ENCODE peak calls at places on chromosomes 2 and 18, in six cellular contexts. O, J, E, F, H and T are unnamed samples.

GRCh38 chr2:134917958-134918517 is 584 bp upstream of the CCNT2 start:
- DNase-seq in O (peak), H (peak), F (peak), E (no peak), J (peak), T (no peak)

GRCh38 chr2:24910245-24910644 is 9.8 kb downstream of the ADCY3 start:
- DNase-seq in H (no peak), F (no peak), E (no peak), O (no peak), J (peak), T (no peak)

GRCh38 chr2:7910752-7911151 is 771.1 kb upstream of the ID2 start:
- DNase-seq in E (no peak), H (no peak), J (no peak), F (no peak), O (no peak), T (no peak)

GRCh38 chr2:241844831-241845578 is 13.7 kb downstream of the PDCD1 start:
- DNase-seq in J (peak), E (no peak), H (no peak), O (no peak), F (no peak), T (no peak)

GRCh38 chr2:241895732-241896641 is 26.5 kb downstream of the RTP5 start:
- DNase-seq in O (peak), J (peak), H (peak), E (no peak), F (peak), T (no peak)

GRCh38 chr2:151669585-151670081 is 64.6 kb downstream of the NEB start:
- DNase-seq in H (peak), E (no peak), O (no peak), F (no peak), J (no peak), T (no peak)

GRCh38 chr2:45643095-45643494 is 8.4 kb upstream of the PRKCE start:
- DNase-seq in O (no peak), J (no peak), E (no peak), H (no peak), F (no peak), T (no peak)

GRCh38 chr2:218444692-218445357 is 25.9 kb downstream of the VIL1 start:
- DNase-seq in E (no peak), O (no peak), H (no peak), F (no peak), J (no peak), T (no peak)

GRCh38 chr2:177881001-177881748 is 191.4 kb downstream of the PDE11A start:
- DNase-seq in E (no peak), J (no peak), H (no peak), O (no peak), F (no peak), T (no peak)

GRCh38 chr2:110852541-110853263 is 120.3 kb downstream of the ACOXL start:
- DNase-seq in E (peak), H (no peak), J (no peak), F (no peak), O (no peak), T (no peak)

GRCh38 chr2:235219048-235219447 is 267.2 kb downstream of the SH3BP4 start:
- DNase-seq in H (no peak), O (no peak), E (no peak), J (no peak), F (no peak), T (no peak)

GRCh38 chr2:86044045-86044444 is 61.6 kb downstream of the POLR1A start:
- DNase-seq in J (no peak), H (no peak), O (no peak), F (no peak), E (no peak), T (no peak)

GRCh38 chr2:124476291-124476690 is 451.2 kb downstream of the CNTNAP5 start:
- DNase-seq in O (no peak), E (no peak), J (no peak), F (no peak), H (no peak), T (no peak)

GRCh38 chr18:2293109-2293839 is 278.0 kb downstream of the METTL4 start:
- DNase-seq in E (no peak), J (no peak), H (peak), F (no peak), O (no peak), T (no peak)

GRCh38 chr2:200730960-200731359 is 80.8 kb upstream of the BZW1 start:
- DNase-seq in O (no peak), F (no peak), E (no peak), H (no peak), J (no peak), T (no peak)

GRCh38 chr18:60663060-60663989 is 290.8 kb upstream of the MC4R start:
- DNase-seq in O (no peak), E (no peak), H (no peak), J (peak), F (no peak), T (no peak)

GRCh38 chr2:100126897-100127401 is 15.4 kb downstream of the AFF3 start:
- DNase-seq in O (no peak), E (no peak), H (no peak), J (no peak), F (no peak), T (no peak)

GRCh38 chr2:64989126-64989981 is at the start of gene SLC1A4:
- DNase-seq in E (peak), F (peak), O (peak), H (peak), J (peak), T (peak)

GRCh38 chr2:152067823-152068222 is 31.0 kb downstream of the CACNB4 start:
- DNase-seq in H (peak), O (no peak), E (no peak), J (no peak), F (no peak), T (no peak)

GRCh38 chr2:175560521-175561164 is 379.1 kb upstream of the ATP5MC3 start:
- DNase-seq in H (no peak), O (no peak), E (no peak), F (no peak), J (no peak), T (no peak)

GRCh38 chr2:135909976-135910375 is 33.7 kb upstream of the MCM6 start:
- DNase-seq in F (no peak), E (peak), J (no peak), O (no peak), H (no peak), T (no peak)

GRCh38 chr2:241064008-241064801 is 37.9 kb downstream of the MTERF4 start:
- DNase-seq in E (no peak), F (peak), J (peak), O (no peak), H (peak), T (no peak)

DNA sequence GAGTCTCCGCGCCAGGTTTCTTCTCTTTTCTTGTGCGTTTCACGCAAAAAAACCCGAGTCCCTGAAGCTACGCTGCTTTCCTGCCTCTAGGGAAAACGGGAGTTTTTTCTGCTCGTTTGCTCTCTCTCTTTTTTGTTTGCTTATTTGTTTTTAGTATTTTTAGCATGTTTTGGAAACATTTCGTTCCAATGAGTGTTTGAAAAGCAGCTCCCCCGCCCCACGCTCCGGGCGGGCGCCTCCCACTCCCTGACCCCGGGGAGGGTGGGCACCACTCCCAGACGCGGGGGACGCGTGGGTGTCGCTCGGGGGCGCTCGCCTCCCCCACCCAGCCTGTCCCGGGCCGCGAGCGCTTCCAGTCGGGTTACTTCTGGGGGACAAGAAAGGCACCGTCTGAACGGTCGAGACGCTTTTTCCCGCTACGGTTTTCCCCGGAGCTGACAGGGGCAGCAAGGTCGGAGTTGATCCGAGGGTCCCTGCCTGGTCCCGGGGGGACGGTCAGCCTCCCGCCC is 446 bp upstream of the EFHD1 start:
- DNase-seq in E (no peak), J (peak), F (no peak), H (no peak), O (peak), T (no peak)
- TF ChIP-seq CTCF in E (no peak), J (peak), F (no peak), H (no peak), O (no peak), T (no peak)

GRCh38 chr2:109473006-109473380 is 140.8 kb downstream of the SEPTIN10 start:
- DNase-seq in F (no peak), H (peak), O (no peak), J (peak), E (no peak), T (no peak)
- TF ChIP-seq CTCF in F (no peak), H (no peak), O (no peak), J (no peak), E (no peak), T (no peak)

DNA sequence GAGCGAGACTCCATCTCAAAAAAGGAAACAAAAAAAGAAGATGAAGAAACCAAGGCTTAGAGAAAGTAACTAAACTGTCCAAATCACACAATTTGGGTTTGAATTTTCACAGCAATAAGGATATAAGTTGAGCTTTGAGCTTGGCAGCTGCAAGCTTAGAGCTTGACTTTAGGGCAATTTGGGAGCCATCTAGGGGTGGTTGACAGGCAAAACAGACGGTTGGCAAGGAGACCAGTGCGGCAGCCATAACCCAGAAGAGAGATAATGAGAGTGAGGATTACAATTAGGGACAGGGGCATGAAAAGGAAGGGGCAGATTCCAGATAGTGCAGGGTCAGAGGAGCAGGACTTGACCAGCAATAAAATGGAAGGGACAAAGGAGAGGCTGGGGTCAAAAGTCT is 382.2 kb upstream of the HNRNPA3 start:
- DNase-seq in J (no peak), H (no peak), F (no peak), O (no peak), E (no peak), T (no peak)
- TF ChIP-seq CTCF in J (no peak), H (peak), F (no peak), O (no peak), E (no peak), T (no peak)

GRCh38 chr18:51195086-51195601 is 2.3 kb downstream of the MEX3C start:
- DNase-seq in O (no peak), H (no peak), E (no peak), F (no peak), J (no peak), T (no peak)

GRCh38 chr18:51195602-51196115 is 1.8 kb downstream of the MEX3C start:
- DNase-seq in J (no peak), E (no peak), F (no peak), H (peak), O (peak), T (no peak)

GRCh38 chr18:51197661-51198424 is at the start of gene MEX3C:
- DNase-seq in E (peak), O (peak), J (peak), F (peak), H (peak), T (peak)

GRCh38 chr18:51196811-51197660 is 445 bp downstream of the MEX3C start:
- DNase-seq in O (peak), H (peak), F (peak), E (peak), J (peak), T (no peak)

GRCh38 chr18:51196116-51196810 is 1.2 kb downstream of the MEX3C start:
- DNase-seq in J (peak), H (peak), F (peak), O (peak), E (peak), T (no peak)
- TF ChIP-seq CTCF in J (no peak), H (no peak), F (no peak), O (no peak), E (peak), T (no peak)

DNA sequence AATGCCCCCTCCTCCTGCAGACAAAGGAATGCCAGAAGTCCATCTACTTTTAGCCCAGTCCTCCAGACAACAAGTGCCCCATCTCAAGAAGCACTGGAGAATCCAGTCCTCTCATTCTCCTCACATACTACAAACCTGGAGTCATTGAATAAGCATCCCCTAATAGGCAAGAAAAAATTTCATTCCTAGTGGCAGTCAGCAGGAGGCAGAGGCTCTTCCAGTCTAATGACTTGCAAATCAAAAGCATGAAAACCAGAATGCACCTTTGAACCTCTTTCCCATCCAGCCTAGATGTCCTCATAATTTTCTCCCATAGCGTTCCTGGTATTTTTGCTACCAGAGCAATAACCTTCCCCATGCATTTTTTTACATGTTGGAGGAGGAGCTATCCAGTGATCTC is 252.7 kb downstream of the TTC32 start:
- DNase-seq in J (no peak), O (no peak), H (peak), F (no peak), E (peak), T (no peak)
- TF ChIP-seq CTCF in J (no peak), O (no peak), H (peak), F (no peak), E (peak), T (peak)

DNA sequence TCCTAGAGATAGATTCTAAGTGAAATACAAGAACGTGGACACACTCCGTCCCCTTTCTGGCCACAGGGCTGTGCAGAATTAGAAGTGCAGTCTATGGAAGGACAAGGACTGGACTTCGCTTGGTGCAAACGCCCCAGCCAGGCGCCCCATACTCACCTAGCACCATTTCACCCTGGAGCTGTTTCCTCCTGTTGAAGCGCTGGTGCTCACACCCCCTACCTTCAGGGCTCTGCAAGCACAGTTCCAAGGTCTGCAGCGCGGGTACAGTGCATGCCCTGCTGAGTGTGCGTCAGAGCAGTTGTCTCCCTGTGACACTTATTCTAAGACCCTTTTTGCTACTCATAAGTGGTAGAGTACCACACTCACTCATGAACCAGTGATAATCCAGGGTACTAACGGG is 3.0 kb downstream of the HPCAL1 start:
- DNase-seq in F (peak), H (no peak), J (no peak), O (no peak), E (no peak), T (no peak)
- TF ChIP-seq CTCF in F (peak), H (no peak), J (no peak), O (no peak), E (peak), T (no peak)

DNA sequence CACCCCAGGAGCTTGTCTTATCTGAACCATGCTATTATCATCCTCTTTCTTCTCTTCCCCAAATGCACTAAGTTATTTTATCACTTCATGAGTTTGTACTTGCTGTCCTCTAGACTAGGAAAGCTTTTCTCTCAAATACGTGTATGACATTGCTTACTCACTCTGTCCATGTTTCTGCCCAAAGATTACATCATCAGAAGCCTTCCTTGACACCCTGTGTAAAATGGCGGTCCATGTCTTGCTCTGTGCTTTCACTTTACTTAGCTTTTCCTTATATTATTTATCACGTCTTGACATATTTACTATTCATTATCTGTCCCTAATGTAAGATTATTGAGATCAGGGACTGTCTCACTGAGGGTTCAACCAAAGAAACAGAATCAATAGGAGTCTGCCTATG is 196.1 kb upstream of the ZEB2 start:
- DNase-seq in J (no peak), E (no peak), O (no peak), F (no peak), H (no peak), T (no peak)
- TF ChIP-seq CTCF in J (no peak), E (no peak), O (no peak), F (no peak), H (no peak), T (no peak)

GRCh38 chr18:36665952-36666351 is 162.8 kb downstream of the TPGS2 start:
- DNase-seq in O (no peak), J (no peak), F (no peak), H (peak), E (no peak), T (no peak)

GRCh38 chr18:36663312-36663711 is 165.5 kb downstream of the TPGS2 start:
- DNase-seq in E (no peak), O (no peak), H (peak), J (no peak), F (no peak), T (no peak)

GRCh38 chr18:36660311-36660710 is 168.5 kb downstream of the TPGS2 start:
- DNase-seq in O (no peak), E (no peak), J (no peak), F (no peak), H (no peak), T (no peak)

GRCh38 chr18:36658611-36659010 is 170.2 kb downstream of the TPGS2 start:
- DNase-seq in F (no peak), J (no peak), E (peak), O (no peak), H (peak), T (no peak)

GRCh38 chr18:36662000-36662399 is 166.8 kb downstream of the TPGS2 start:
- DNase-seq in O (no peak), J (no peak), F (no peak), H (peak), E (peak), T (no peak)
- TF ChIP-seq CTCF in O (no peak), J (no peak), F (no peak), H (peak), E (peak), T (peak)

GRCh38 chr2:28666496-28667184 is 85.0 kb upstream of the PPP1CB start:
- DNase-seq in O (no peak), J (no peak), E (no peak), H (no peak), F (no peak), T (no peak)
- TF ChIP-seq CTCF in O (no peak), J (no peak), E (no peak), H (no peak), F (no peak), T (no peak)